ENCODE peak calls at places on chromosomes 13 and 19, in nine cellular contexts. H is CD8-positive, alpha-beta T cell; K is left lung; D is kidney epithelial cell; G is A549; C is endothelial cell of umbilical vein; N is effector memory CD4-positive, alpha-beta T cell; S is body of pancreas; E is adipocyte. P is an unnamed sample.

GRCh38 chr13:99280166-99280565 is 22.0 kb upstream of the GPR18 start:
- DNase-seq in H (no peak), G (no peak), D (no peak), K (no peak), C (no peak), E (peak), S (peak), N (no peak), P (peak)

GRCh38 chr19:33905937-33906577 is 109.4 kb downstream of the KCTD15 start:
- DNase-seq in D (no peak), C (peak), G (peak), S (peak), E (peak), H (no peak), K (peak), N (no peak), P (no peak)

GRCh38 chr19:53094749-53095575 is 8.3 kb downstream of the ZNF160 start:
- DNase-seq in S (no peak), D (no peak), N (no peak), C (no peak), E (no peak), K (no peak), H (no peak), G (no peak), P (no peak)

GRCh38 chr19:14837391-14837790 is 2.4 kb upstream of the OR7A5 start:
- DNase-seq in K (no peak), G (no peak), N (no peak), D (no peak), S (no peak), E (no peak), C (no peak), H (no peak), P (no peak)

GRCh38 chr13:43200736-43201135 is 177.3 kb downstream of the DNAJC15 start:
- DNase-seq in N (no peak), G (no peak), E (no peak), K (no peak), H (no peak), D (no peak), C (no peak), S (no peak), P (no peak)

GRCh38 chr19:37964109-37964508 is 57.1 kb downstream of the SIPA1L3 start:
- DNase-seq in G (no peak), H (no peak), K (no peak), N (no peak), D (no peak), S (no peak), E (peak), C (no peak), P (no peak)

GRCh38 chr13:99996177-99996705 is 14.7 kb downstream of the ZIC2 start:
- DNase-seq in E (no peak), N (no peak), G (no peak), H (no peak), S (no peak), C (peak), D (no peak), K (no peak), P (no peak)

GRCh38 chr13:113441661-113442060 is 11.6 kb downstream of the ADPRHL1 start:
- DNase-seq in H (no peak), N (no peak), S (no peak), D (no peak), E (no peak), G (no peak), C (no peak), K (no peak), P (no peak)

GRCh38 chr19:35108730-35109129 is 6.9 kb upstream of the FXYD3 start:
- DNase-seq in G (no peak), C (no peak), E (no peak), D (no peak), S (no peak), N (no peak), H (no peak), K (no peak), P (no peak)

GRCh38 chr13:79772811-79773210 is 291.9 kb downstream of the NDFIP2 start:
- DNase-seq in K (no peak), D (no peak), S (no peak), E (peak), C (peak), N (no peak), G (no peak), H (no peak), P (no peak)

GRCh38 chr19:10776900-10777650 is 58.9 kb downstream of the TMED1 start:
- DNase-seq in G (no peak), K (no peak), H (no peak), S (no peak), E (no peak), N (no peak), C (no peak), D (no peak), P (peak)

GRCh38 chr19:49224856-49225255 is 67.3 kb downstream of the TRPM4 start:
- DNase-seq in E (peak), H (no peak), D (no peak), C (peak), S (peak), N (no peak), K (no peak), G (peak), P (no peak)

GRCh38 chr19:9986787-9987281 is 23.5 kb downstream of the COL5A3 start:
- DNase-seq in E (peak), K (no peak), N (no peak), D (no peak), C (no peak), S (peak), G (no peak), H (no peak), P (no peak)

GRCh38 chr13:103694471-103694870 is 628.3 kb upstream of the SLC10A2 start:
- DNase-seq in G (no peak), E (no peak), H (no peak), N (no peak), D (no peak), K (no peak), S (no peak), C (no peak), P (no peak)

DNA sequence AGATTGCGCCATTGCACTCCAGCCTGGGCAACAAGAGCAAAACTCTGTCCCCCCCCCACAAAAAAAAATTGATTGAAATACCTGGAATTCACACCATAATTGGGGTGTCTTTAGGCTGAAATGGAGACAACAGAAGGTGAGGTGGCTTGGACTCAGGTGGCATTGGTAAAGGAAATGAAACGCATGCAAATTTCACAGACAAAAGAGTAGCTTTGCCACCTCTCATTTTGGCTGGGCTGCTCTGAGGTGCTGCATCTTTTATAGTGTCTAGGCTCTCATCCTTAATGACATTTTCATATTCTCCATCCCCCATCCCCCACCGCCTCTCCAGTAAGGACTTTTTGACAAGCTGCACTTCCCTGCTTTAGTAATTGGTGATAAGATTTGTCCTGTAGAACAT is 6.9 kb downstream of the UBE2L5 start:
- DNase-seq in D (no peak), G (no peak), K (no peak), C (no peak), E (no peak), H (no peak), N (no peak), S (no peak), P (no peak)
- H3K4me3 ChIP-seq in D (no peak), G (no peak), K (no peak), C (no peak), E (no peak), H (no peak), N (no peak), S (no peak), P (no peak)

GRCh38 chr19:45973564-45974338 is at the start of gene NOVA2:
- DNase-seq in H (no peak), E (peak), N (no peak), C (peak), G (peak), S (peak), D (no peak), K (peak), P (peak)

GRCh38 chr19:45972944-45973525 is 630 bp downstream of the NOVA2 start:
- DNase-seq in D (no peak), N (no peak), H (no peak), E (peak), S (no peak), K (peak), G (no peak), C (no peak), P (no peak)

GRCh38 chr19:45969676-45970075 is 4.0 kb downstream of the NOVA2 start:
- DNase-seq in C (no peak), E (no peak), S (no peak), K (no peak), H (no peak), N (no peak), G (no peak), D (no peak), P (no peak)

GRCh38 chr19:45972081-45972943 is 1.4 kb downstream of the NOVA2 start:
- DNase-seq in D (no peak), C (no peak), K (peak), G (no peak), N (peak), S (no peak), H (no peak), E (no peak), P (peak)

DNA sequence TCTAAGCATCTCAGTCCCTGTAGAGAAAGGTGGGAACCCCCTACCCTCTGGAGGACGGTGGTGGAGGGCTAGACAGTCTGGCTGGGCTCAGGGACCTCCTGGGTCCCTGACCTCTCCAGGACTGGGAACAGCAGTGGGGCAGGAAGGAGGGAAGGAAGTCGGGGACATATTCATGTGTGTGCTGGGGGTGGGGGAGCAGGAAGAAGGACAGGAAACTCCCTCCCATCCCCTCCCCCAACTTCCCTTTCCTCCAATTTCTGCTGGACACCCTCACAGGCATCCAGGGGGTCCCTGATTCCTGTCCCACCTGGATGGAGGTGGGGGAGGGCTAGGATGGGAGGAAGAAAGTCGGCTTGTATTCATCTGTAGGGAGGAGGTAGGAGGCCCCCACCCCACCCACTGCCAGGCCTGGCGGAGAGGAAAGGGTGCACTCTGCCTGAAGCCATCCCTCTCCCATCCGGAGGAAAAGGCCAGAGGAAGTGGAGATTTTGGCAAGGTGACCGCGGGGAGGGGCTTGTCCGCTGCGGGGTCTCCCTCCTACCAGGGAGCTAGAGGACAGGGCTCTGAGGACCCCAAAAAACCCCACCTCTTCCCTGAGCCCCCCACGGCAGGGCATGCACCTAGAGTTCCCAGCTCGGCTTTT is 2.3 kb downstream of the NOVA2 start:
- DNase-seq in H (no peak), N (no peak), S (no peak), D (no peak), G (no peak), E (no peak), K (peak), C (no peak), P (no peak)
- H3K4me3 ChIP-seq in H (no peak), N (no peak), S (no peak), D (no peak), G (no peak), E (no peak), K (peak), C (peak), P (no peak)

GRCh38 chr19:13547102-13547501 is 40.8 kb upstream of the CACNA1A start:
- DNase-seq in N (no peak), G (no peak), E (no peak), D (no peak), H (no peak), S (no peak), C (no peak), K (no peak), P (no peak)
- H3K4me3 ChIP-seq in N (no peak), G (no peak), E (no peak), D (no peak), H (no peak), S (no peak), C (no peak), K (no peak), P (no peak)

DNA sequence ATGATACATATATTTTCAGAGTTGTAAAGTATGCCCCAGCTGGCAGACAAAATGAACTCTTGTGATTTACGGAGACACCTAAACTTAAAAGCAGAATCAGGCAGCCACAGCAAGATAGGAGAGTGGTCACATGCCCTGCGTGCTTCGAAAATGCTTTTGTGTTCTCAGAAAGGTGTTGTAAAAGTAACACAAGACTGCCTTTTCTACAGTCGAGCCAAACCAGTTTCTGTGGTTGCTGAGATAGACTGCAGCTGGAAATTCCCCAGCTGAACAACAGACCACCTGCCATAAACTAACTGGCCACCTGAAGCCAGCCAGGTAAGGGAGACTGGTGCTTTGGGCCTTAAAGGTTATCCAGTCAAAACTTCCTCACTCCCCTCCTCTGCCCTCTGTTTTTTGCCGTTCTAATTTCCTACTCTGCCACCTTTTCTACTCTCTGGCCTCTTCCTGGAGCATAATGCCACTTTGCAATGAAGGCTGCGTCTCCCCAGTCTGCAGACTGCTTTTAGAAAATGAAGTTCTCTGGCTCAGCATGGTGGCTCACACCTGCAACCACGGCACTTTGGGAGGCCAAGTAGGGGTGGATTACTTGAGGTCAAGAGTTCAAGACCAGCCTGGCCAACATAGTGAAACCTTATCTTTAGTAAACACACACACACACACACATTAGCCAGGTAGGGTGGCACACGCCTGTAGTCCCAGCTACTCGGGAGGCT is 381.2 kb upstream of the SLITRK1 start:
- DNase-seq in S (no peak), G (no peak), K (no peak), H (no peak), E (no peak), C (no peak), D (no peak), N (no peak), P (no peak)
- H3K4me3 ChIP-seq in S (no peak), G (no peak), K (no peak), H (no peak), E (no peak), C (no peak), D (no peak), N (no peak), P (no peak)